ENCODE peak calls at places on chromosomes 5 and 9, in seven cellular contexts. M is PC-9, W is stomach, A is left ventricle myocardium inferior, B is psoas muscle, K is right atrium auricular region, Q is OCI-LY7. P is an unnamed sample.

GRCh38 chr9:5326893-5327548 is 12.7 kb downstream of the RLN1 start:
- DNase-seq in M (peak), W (peak), A (no peak), B (no peak), K (no peak), Q (no peak), P (no peak)

GRCh38 chr9:19641046-19641445 is 147.8 kb downstream of the SLC24A2 start:
- DNase-seq in M (no peak), W (no peak), A (no peak), B (no peak), K (no peak), Q (no peak), P (no peak)

GRCh38 chr9:119053070-119053469 is 316.2 kb downstream of the BRINP1 start:
- DNase-seq in M (no peak), W (no peak), A (no peak), B (no peak), K (no peak), Q (no peak), P (no peak)

GRCh38 chr9:23850242-23851023 is 24.4 kb upstream of the ELAVL2 start:
- DNase-seq in M (no peak), W (no peak), A (no peak), B (no peak), K (no peak), Q (no peak), P (no peak)

GRCh38 chr5:6365977-6366590 is 12.3 kb downstream of the MED10 start:
- DNase-seq in M (no peak), W (peak), A (no peak), B (no peak), K (peak), Q (peak), P (no peak)

GRCh38 chr5:142387022-142387682 is 62.3 kb upstream of the SPRY4 start:
- DNase-seq in M (no peak), W (no peak), A (no peak), B (no peak), K (no peak), Q (no peak), P (no peak)

GRCh38 chr5:141850183-141850768 is 27.9 kb downstream of the PCDH1 start:
- DNase-seq in M (no peak), W (no peak), A (peak), B (no peak), K (no peak), Q (no peak), P (peak)

GRCh38 chr5:65721050-65721774 is 697 bp downstream of the SGTB start:
- DNase-seq in M (no peak), W (peak), A (peak), B (peak), K (peak), Q (peak), P (peak)

GRCh38 chr5:115246361-115246991 is 16.2 kb downstream of the PGGT1B start:
- DNase-seq in M (no peak), W (no peak), A (no peak), B (no peak), K (no peak), Q (peak), P (no peak)

GRCh38 chr5:83493644-83494043 is 22.1 kb downstream of the VCAN start:
- DNase-seq in M (no peak), W (no peak), A (no peak), B (no peak), K (no peak), Q (no peak), P (no peak)

GRCh38 chr5:131230406-131230805 is 33.4 kb upstream of the CDC42SE2 start:
- DNase-seq in M (no peak), W (no peak), A (no peak), B (no peak), K (no peak), Q (no peak), P (no peak)

GRCh38 chr9:27714388-27714787 is 141.1 kb upstream of the C9orf72 start:
- DNase-seq in M (no peak), W (no peak), A (no peak), B (no peak), K (no peak), Q (no peak), P (no peak)

GRCh38 chr5:77563475-77563874 is 71.4 kb upstream of the WDR41 start:
- DNase-seq in M (no peak), W (peak), A (no peak), B (no peak), K (no peak), Q (no peak), P (no peak)

GRCh38 chr5:66909364-66909763 is 287.2 kb downstream of the CD180 start:
- DNase-seq in M (no peak), W (no peak), A (no peak), B (no peak), K (no peak), Q (no peak), P (no peak)

GRCh38 chr9:99563364-99563763 is 258.3 kb upstream of the NR4A3 start:
- DNase-seq in M (no peak), W (no peak), A (no peak), B (no peak), K (no peak), Q (no peak), P (no peak)

GRCh38 chr5:139678751-139679750 is 30.9 kb downstream of the CXXC5 start:
- DNase-seq in M (no peak), W (no peak), A (no peak), B (peak), K (no peak), Q (no peak), P (no peak)

GRCh38 chr5:143775258-143775657 is 36.7 kb upstream of the HMHB1 start:
- DNase-seq in M (no peak), W (no peak), A (no peak), B (no peak), K (no peak), Q (no peak), P (no peak)

GRCh38 chr9:68488126-68488525 is 52.6 kb downstream of the TMEM252 start:
- DNase-seq in M (no peak), W (no peak), A (no peak), B (no peak), K (no peak), Q (no peak), P (no peak)

GRCh38 chr9:113352411-113352810 is 3.1 kb downstream of the BSPRY start:
- DNase-seq in M (peak), W (no peak), A (no peak), B (no peak), K (no peak), Q (peak), P (no peak)

GRCh38 chr9:88433583-88434240 is 45.5 kb downstream of the SPIN1 start:
- DNase-seq in M (no peak), W (no peak), A (no peak), B (no peak), K (no peak), Q (no peak), P (no peak)

GRCh38 chr5:116964438-116964837 is 389.8 kb upstream of the SEMA6A start:
- DNase-seq in M (no peak), W (no peak), A (no peak), B (no peak), K (no peak), Q (no peak), P (no peak)

GRCh38 chr5:15366676-15367391 is 133.1 kb upstream of the FBXL7 start:
- DNase-seq in M (no peak), W (no peak), A (no peak), B (no peak), K (no peak), Q (no peak), P (no peak)

GRCh38 chr9:2623866-2624682 is 2.5 kb downstream of the VLDLR start:
- DNase-seq in M (peak), W (no peak), A (no peak), B (no peak), K (no peak), Q (no peak), P (no peak)

GRCh38 chr5:55569513-55569865 is 34.7 kb upstream of the PLPP1 start:
- DNase-seq in M (no peak), W (no peak), A (no peak), B (no peak), K (no peak), Q (no peak), P (no peak)

GRCh38 chr9:33439731-33440130 is 7.7 kb downstream of the AQP3 start:
- DNase-seq in M (peak), W (no peak), A (no peak), B (no peak), K (no peak), Q (no peak), P (no peak)

GRCh38 chr5:118551031-118551430 is 437.3 kb downstream of the DTWD2 start:
- DNase-seq in M (no peak), W (no peak), A (no peak), B (no peak), K (no peak), Q (no peak), P (no peak)

GRCh38 chr5:10454591-10455272 is 13.1 kb downstream of the ROPN1L start:
- DNase-seq in M (no peak), W (no peak), A (no peak), B (peak), K (no peak), Q (no peak), P (no peak)

GRCh38 chr9:69344459-69344858 is 19.4 kb downstream of the ENTREP1 start:
- DNase-seq in M (no peak), W (no peak), A (no peak), B (no peak), K (no peak), Q (no peak), P (no peak)

GRCh38 chr9:78967557-78968212 is 604.1 kb upstream of the TLE4 start:
- DNase-seq in M (no peak), W (no peak), A (no peak), B (no peak), K (no peak), Q (no peak), P (no peak)

GRCh38 chr9:124260769-124261603 is 3.2 kb downstream of the NEK6 start:
- DNase-seq in M (peak), W (peak), A (no peak), B (no peak), K (no peak), Q (peak), P (peak)

GRCh38 chr5:115857621-115858349 is 16.1 kb downstream of the AP3S1 start:
- DNase-seq in M (peak), W (no peak), A (no peak), B (no peak), K (no peak), Q (no peak), P (no peak)

GRCh38 chr9:129289883-129290282 is 111.8 kb upstream of the IER5L start:
- DNase-seq in M (no peak), W (no peak), A (no peak), B (no peak), K (peak), Q (no peak), P (peak)

DNA sequence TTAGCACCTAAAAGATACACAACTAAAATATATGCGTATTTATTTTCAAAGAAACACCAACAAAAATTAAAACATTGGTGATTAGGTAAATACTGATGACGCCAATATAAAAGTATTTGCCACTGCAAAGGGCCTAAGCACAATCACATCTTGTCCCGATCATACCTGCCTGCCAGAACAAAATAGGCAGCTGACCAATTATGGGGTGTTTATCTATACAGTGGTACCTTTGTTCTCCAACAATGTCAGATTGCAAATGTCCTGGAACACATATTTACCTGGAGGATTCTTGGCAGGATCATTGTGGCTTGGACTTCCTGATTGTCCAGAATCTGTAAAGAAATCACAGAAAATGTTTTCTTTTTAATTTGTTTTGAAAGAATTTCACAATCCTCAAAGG is 134.5 kb downstream of the NFIB start:
- DNase-seq in M (peak), W (peak), A (no peak), B (no peak), K (no peak), Q (no peak), P (no peak)
- H3K27ac ChIP-seq in M (peak), W (peak), A (peak), B (no peak), K (no peak), Q (no peak), P (no peak)

DNA sequence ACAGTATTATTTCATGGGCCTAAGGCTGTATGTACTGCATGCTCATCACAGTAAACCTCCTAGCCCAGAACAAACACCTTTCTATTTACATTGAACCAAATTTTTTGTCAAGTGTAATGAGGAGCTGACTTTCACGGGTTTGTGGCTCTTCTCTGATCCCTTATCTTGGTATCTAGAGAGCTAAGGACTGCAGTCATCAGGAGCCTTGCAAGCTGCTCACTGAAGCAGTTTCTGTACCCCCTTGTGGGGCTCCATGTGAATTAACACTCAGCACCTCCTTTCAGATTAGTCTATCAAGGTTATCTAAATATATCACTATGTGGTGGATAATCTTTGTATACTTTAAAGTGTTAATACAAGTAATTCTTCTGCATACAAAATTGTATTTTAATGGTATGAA is 108.2 kb downstream of the AUH start:
- DNase-seq in M (no peak), W (no peak), A (no peak), B (no peak), K (no peak), Q (peak), P (peak)
- TF ChIP-seq CTCF in M (peak), W (no peak), A (no peak), B (peak), K (peak), Q (peak), P (no peak)

DNA sequence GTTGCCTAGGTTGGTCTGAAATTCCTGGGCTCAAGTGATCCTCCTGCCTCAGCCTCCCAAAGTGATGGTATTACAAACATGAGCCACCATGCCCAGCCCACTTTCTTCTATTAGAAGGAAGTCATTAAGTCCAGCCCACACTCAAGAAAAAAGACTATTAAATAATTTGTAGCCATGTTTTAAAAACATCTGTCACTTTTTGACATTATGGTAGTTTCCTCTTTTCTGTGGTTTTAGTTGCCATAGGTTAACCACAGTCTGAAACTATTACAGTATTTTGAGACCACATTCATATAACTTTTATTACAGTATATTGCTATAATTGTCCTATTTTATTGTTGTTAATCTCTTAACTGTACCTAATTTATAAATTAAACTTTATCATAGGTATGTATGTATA is 31.9 kb upstream of the C5orf24 start:
- DNase-seq in M (no peak), W (no peak), A (no peak), B (no peak), K (no peak), Q (peak), P (no peak)
- H3K27ac ChIP-seq in M (no peak), W (no peak), A (no peak), B (no peak), K (no peak), Q (peak), P (no peak)

GRCh38 chr9:95264954-95265615 is 52.4 kb downstream of the FANCC start:
- DNase-seq in M (peak), W (no peak), A (no peak), B (no peak), K (no peak), Q (peak), P (no peak)
- TF ChIP-seq CTCF in M (peak), W (no peak), A (peak), B (peak), K (peak), Q (peak), P (peak)

DNA sequence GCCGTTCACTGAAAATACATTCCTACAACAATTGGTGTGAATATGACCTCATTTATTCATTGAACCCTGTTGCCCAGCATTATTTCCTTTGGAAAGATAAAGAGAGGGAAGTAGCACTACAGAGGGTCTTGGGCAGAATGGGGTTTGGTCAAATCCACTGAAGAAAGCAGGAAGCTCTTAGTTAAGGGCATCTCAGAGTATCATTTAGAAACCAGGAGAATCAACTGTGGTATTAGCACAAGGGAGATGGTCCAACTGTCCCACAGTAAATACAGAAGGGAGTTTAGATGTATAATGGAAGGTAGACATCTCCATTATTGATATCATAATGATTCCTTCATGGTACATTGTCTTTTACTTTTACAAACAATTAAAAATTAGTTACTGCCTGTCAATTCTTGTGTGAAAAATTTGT is 47.1 kb downstream of the LIX1 start:
- DNase-seq in M (no peak), W (no peak), A (no peak), B (no peak), K (no peak), Q (no peak), P (no peak)
- H3K27ac ChIP-seq in M (no peak), W (no peak), A (no peak), B (no peak), K (no peak), Q (no peak), P (no peak)

GRCh38 chr9:18297532-18297872 is 176.5 kb upstream of the ADAMTSL1 start:
- DNase-seq in M (no peak), W (no peak), A (no peak), B (no peak), K (no peak), Q (peak), P (no peak)
- TF ChIP-seq CTCF in M (peak), W (no peak), A (no peak), B (no peak), K (peak), Q (peak), P (no peak)

GRCh38 chr9:107492381-107492780 is 2.8 kb upstream of the KLF4 start:
- DNase-seq in M (no peak), W (no peak), A (no peak), B (no peak), K (no peak), Q (no peak), P (no peak)
- H3K27ac ChIP-seq in M (peak), W (no peak), A (peak), B (no peak), K (peak), Q (no peak), P (no peak)

GRCh38 chr5:170691623-170692022 is 91.9 kb upstream of the GABRP start:
- DNase-seq in M (no peak), W (no peak), A (no peak), B (no peak), K (no peak), Q (no peak), P (no peak)
- TF ChIP-seq CTCF in M (no peak), W (no peak), A (no peak), B (no peak), K (no peak), Q (no peak), P (no peak)

DNA sequence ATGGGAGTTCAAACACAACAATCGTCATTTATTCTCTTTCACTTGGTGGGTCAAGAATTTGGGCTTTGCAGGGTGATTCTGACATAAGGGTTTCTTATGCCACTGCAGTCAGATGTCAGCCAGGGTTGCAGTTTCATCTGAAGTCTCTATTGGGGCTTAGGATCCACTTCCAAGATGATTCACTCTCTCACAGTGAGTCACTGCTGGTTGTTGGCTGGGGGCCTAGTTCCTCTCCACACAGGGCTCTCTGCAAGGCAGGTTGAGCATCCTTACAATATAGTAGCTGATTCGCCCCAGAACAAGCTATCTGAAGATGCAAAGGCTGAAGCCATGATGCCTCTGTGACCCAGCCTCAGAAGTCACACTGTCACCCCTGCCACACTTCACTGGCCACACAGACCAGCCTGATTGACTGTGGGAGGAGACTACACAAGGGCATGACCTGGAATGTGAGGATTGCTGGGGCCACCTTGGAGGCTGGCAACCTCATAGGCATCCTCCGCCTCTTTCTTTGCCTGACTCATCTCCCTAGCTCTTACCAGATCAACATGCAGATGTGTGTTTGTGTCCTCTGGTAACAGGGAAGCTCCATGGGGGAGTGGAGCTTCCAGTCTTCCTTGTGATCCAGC is 4.5 kb upstream of the CARD19 start:
- DNase-seq in M (peak), W (no peak), A (no peak), B (no peak), K (peak), Q (no peak), P (no peak)
- H3K27ac ChIP-seq in M (peak), W (no peak), A (no peak), B (no peak), K (no peak), Q (no peak), P (no peak)

P was measured in Peyer's patch.